ENCODE peak calls at places on chromosomes 11 and 22, in four cellular contexts. One of them, this sample, is unnamed.

GRCh38 chr11:14539867-14540475 is 19.8 kb upstream of the PSMA1 start:
- DNase-seq in A549: no peak
- DNase-seq in HepG2: no peak
- DNase-seq in K562: no peak
- DNase-seq in this sample: no peak

GRCh38 chr22:21569459-21570161 is 2.1 kb downstream of the UBE2L3 start:
- DNase-seq in HepG2: no peak
- DNase-seq in K562: no peak
- DNase-seq in A549: no peak
- DNase-seq in this sample: no peak

GRCh38 chr11:86671386-86672006 is 920 bp downstream of the ME3 start:
- DNase-seq in K562: no peak
- DNase-seq in A549: peak
- DNase-seq in HepG2: no peak
- DNase-seq in this sample: no peak

GRCh38 chr11:17986711-17987220 is 26.1 kb downstream of the SERGEF start:
- DNase-seq in A549: no peak
- DNase-seq in HepG2: peak
- DNase-seq in K562: no peak
- DNase-seq in this sample: no peak

GRCh38 chr11:61332266-61332822 is 561 bp downstream of the DDB1 start:
- DNase-seq in K562: peak
- DNase-seq in A549: no peak
- DNase-seq in HepG2: peak
- DNase-seq in this sample: no peak

GRCh38 chr22:46557736-46558480 is 20.5 kb upstream of the CELSR1 start:
- DNase-seq in K562: no peak
- DNase-seq in HepG2: no peak
- DNase-seq in A549: no peak
- DNase-seq in this sample: no peak

GRCh38 chr22:18066181-18066859 is 11.5 kb upstream of the PEX26 start:
- DNase-seq in A549: no peak
- DNase-seq in K562: no peak
- DNase-seq in HepG2: no peak
- DNase-seq in this sample: no peak

GRCh38 chr11:120091701-120092100 is 46.2 kb downstream of the TRIM29 start:
- DNase-seq in K562: no peak
- DNase-seq in A549: no peak
- DNase-seq in HepG2: no peak
- DNase-seq in this sample: no peak

GRCh38 chr11:91921974-91922373 is 302.6 kb upstream of the FAT3 start:
- DNase-seq in HepG2: no peak
- DNase-seq in K562: no peak
- DNase-seq in A549: peak
- DNase-seq in this sample: no peak

GRCh38 chr11:2867722-2868548 is 17.6 kb downstream of the CDKN1C start:
- DNase-seq in HepG2: no peak
- DNase-seq in A549: no peak
- DNase-seq in K562: peak
- DNase-seq in this sample: no peak

GRCh38 chr11:1202154-1202775 is 20.6 kb upstream of the MUC5B start:
- DNase-seq in K562: no peak
- DNase-seq in A549: peak
- DNase-seq in HepG2: no peak
- DNase-seq in this sample: no peak

GRCh38 chr11:131534031-131534430 is 163.6 kb downstream of the NTM start:
- DNase-seq in A549: no peak
- DNase-seq in K562: no peak
- DNase-seq in HepG2: no peak
- DNase-seq in this sample: no peak

GRCh38 chr22:45235101-45235777 is 5.5 kb downstream of the KIAA0930 start:
- DNase-seq in A549: no peak
- DNase-seq in HepG2: no peak
- DNase-seq in K562: no peak
- DNase-seq in this sample: peak

GRCh38 chr11:73538381-73538872 is 59.5 kb downstream of the FAM168A start:
- DNase-seq in K562: no peak
- DNase-seq in HepG2: no peak
- DNase-seq in A549: no peak
- DNase-seq in this sample: peak

GRCh38 chr22:22061085-22062077 is 78.8 kb upstream of the TOP3B start:
- DNase-seq in A549: peak
- DNase-seq in K562: no peak
- DNase-seq in HepG2: peak
- DNase-seq in this sample: no peak

GRCh38 chr11:433111-433510 is 8.7 kb downstream of the ANO9 start:
- DNase-seq in K562: no peak
- DNase-seq in A549: no peak
- DNase-seq in HepG2: no peak
- DNase-seq in this sample: no peak

GRCh38 chr11:1107316-1108245 is 32.9 kb downstream of the MUC2 start:
- DNase-seq in A549: no peak
- DNase-seq in K562: no peak
- DNase-seq in HepG2: no peak
- DNase-seq in this sample: no peak

DNA sequence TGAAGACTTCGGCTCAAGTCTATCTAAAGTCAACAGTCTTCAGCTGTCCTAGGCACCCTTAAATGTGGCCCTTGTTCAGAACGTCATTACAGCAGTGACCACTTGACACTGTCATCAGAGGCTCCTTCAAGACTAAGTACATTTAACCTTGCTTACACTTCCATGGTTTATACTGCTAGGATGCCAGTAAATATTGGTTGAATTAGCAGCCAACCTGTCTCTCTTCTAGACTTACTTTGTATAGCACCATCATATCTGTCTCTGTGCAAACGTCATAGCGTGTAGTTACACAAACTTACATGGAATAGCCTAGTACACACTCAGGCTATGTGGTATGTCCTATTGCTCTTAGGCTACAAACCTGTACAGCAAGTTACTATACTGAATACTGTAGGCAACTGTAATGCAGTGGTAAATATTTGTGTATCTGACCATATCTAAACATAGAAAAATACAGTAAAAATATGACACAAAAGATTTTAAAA is 13.3 kb upstream of the C11orf91 start:
- DNase-seq in K562: no peak
- DNase-seq in A549: no peak
- DNase-seq in HepG2: no peak
- DNase-seq in this sample: no peak
- TF ChIP-seq CHD4 in K562: no peak
- TF ChIP-seq CHD4 in A549: no peak
- TF ChIP-seq CHD4 in HepG2: no peak
- TF ChIP-seq CHD4 in this sample: no peak

DNA sequence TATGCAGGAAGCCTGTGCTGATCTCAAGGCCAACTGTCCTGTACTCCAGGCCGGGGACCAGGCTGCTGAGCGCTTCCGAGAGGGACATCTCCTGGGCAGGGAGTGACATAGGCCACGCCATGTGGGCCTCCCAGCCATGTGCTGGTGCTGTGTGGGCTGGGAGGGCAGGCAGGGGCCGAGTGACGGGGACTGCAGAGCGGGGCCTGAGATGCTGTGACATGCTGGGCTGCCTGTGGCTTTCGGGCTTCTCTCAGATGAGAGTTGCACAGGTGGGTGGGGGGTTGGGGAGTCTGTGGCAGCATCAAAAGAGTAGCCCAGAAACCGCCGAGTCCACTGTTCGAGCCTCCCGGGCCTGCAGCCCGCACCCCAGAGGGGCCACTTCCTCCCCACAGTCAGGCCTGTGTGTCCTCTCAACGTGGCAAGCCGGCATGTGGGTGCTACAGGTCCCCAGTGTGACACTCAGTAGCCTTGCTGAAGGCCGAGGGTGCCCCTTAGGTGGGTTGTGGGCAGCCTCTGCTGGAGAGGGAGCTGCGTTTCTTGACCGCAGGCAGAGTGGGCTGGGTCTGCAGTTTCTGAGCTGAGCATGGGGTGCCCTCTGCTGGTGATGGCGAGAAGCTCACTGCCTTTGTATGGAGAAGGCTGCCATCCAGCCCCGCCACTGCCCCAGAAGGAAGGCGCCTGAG is 101.2 kb downstream of the BCR start:
- DNase-seq in HepG2: peak
- DNase-seq in A549: peak
- DNase-seq in K562: peak
- DNase-seq in this sample: peak
- TF ChIP-seq CHD4 in HepG2: no peak
- TF ChIP-seq CHD4 in A549: no peak
- TF ChIP-seq CHD4 in K562: no peak
- TF ChIP-seq CHD4 in this sample: no peak

GRCh38 chr22:49826603-49827306 is 918 bp downstream of the BRD1 start:
- DNase-seq in A549: no peak
- DNase-seq in HepG2: no peak
- DNase-seq in K562: no peak
- DNase-seq in this sample: no peak
- TF ChIP-seq CHD4 in A549: no peak
- TF ChIP-seq CHD4 in HepG2: no peak
- TF ChIP-seq CHD4 in K562: no peak
- TF ChIP-seq CHD4 in this sample: no peak

DNA sequence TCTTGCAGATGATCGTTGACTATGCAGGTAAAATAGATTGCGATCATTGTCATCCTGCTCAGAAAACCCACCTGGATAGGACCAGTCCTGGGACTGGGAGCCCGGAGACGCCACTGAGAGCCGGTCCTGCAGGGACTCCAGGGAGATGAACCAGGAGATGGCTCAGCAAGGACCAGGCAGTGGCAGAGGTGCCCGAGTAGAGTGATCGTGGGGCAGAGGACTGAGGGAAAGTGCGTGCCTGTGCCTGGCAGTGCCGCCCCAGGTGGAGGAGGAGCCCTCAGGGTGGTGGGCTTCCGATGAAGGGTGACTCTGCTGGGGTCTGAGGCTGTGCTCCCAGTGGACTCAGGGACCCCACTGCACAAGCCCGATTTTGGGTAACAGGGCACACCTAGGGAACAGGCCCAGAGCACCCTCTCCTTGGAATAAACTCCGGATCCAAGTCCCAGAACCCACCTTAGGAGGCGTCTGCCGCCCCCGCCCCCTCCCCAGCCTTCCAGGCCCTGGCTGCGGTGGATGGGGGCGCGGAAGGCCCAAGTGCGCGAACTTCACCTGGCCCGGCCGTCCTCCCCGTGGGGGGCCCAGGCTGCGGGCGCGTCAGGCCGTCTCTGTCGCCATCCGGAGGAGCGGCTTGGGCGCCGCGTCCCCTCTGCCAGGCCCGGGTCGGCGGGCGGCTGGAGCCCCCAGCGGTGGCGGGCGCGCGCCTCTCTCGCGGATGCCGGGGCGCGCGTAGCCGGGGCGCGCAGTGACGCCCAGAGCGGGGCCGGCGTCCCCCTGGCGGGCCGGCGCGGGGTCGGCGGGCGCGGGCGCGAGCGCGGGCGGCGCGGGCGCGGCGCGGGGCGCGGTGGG is 1338.8 kb downstream of the BRD1 start:
- DNase-seq in A549: no peak
- DNase-seq in HepG2: no peak
- DNase-seq in K562: no peak
- DNase-seq in this sample: no peak
- TF ChIP-seq CHD4 in A549: no peak
- TF ChIP-seq CHD4 in HepG2: no peak
- TF ChIP-seq CHD4 in K562: no peak
- TF ChIP-seq CHD4 in this sample: no peak

GRCh38 chr11:88520391-88520790 is 182.9 kb upstream of the CTSC start:
- DNase-seq in A549: no peak
- DNase-seq in HepG2: no peak
- DNase-seq in K562: no peak
- DNase-seq in this sample: no peak

GRCh38 chr11:88515002-88515401 is 177.5 kb upstream of the CTSC start:
- DNase-seq in K562: no peak
- DNase-seq in HepG2: no peak
- DNase-seq in A549: no peak
- DNase-seq in this sample: no peak
- TF ChIP-seq CHD4 in K562: no peak
- TF ChIP-seq CHD4 in HepG2: no peak
- TF ChIP-seq CHD4 in A549: no peak
- TF ChIP-seq CHD4 in this sample: no peak

GRCh38 chr22:30423296-30423958 is 2.1 kb upstream of the MTFP1 start:
- DNase-seq in HepG2: no peak
- DNase-seq in K562: peak
- DNase-seq in A549: peak
- DNase-seq in this sample: no peak
- TF ChIP-seq CHD4 in HepG2: no peak
- TF ChIP-seq CHD4 in K562: no peak
- TF ChIP-seq CHD4 in A549: no peak
- TF ChIP-seq CHD4 in this sample: no peak

DNA sequence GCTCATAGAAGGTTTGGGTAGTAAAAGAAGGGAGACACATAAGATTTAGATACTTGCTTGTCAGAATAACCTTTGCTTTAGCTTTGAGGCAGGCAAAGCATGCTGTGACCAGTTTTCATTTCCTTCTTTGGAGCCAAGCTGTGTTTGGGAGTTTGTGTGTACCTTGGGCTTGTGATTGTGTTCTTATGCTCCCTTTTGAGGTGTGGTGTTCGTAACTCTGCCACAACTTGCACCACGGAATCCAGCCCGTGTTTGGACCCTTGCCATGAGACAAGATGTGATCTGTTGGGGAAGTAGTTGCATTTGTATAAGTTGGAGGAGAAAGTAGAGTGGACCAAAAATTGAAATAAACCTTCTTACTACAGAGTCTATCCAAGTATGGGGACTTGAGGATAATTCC is 34.0 kb downstream of the BMAL1 start:
- DNase-seq in K562: no peak
- DNase-seq in HepG2: no peak
- DNase-seq in A549: no peak
- DNase-seq in this sample: no peak
- TF ChIP-seq CHD4 in K562: no peak
- TF ChIP-seq CHD4 in HepG2: no peak
- TF ChIP-seq CHD4 in A549: no peak
- TF ChIP-seq CHD4 in this sample: no peak

DNA sequence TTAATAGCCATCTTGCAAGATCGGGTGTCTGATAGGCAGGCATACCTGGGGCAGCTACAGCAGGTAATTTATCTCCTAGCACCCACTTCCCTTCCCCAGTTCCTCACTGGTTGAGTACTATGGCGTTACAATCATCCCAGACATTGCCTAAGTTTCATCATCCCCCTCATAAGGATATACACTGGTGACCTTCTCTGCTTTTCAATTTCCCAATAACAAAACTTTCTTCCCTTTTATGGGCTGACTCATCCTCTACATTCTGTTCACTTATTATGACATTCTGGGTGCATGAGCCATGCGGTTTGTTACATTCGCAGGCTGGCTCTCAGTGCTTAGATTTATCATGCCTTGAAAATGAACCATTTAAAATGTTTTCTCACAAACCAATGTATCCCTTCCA is 5.0 kb upstream of the MRPL11 start:
- DNase-seq in A549: peak
- DNase-seq in K562: no peak
- DNase-seq in HepG2: no peak
- DNase-seq in this sample: no peak
- TF ChIP-seq CHD4 in A549: no peak
- TF ChIP-seq CHD4 in K562: no peak
- TF ChIP-seq CHD4 in HepG2: no peak
- TF ChIP-seq CHD4 in this sample: no peak